ENCODE peak calls at places on chromosomes 6 and 20, in five cellular contexts. U is HCT116, R is HepG2, X is A549, J is right lobe of liver. Y is an unnamed sample.

GRCh38 chr6:28884423-28885148 is 39.2 kb downstream of the TRIM27 start:
- ATAC-seq in U (no peak), R (peak), X (no peak), J (peak), Y (no peak)

GRCh38 chr20:703010-703409 is 27.4 kb upstream of the SCRT2 start:
- ATAC-seq in U (no peak), R (no peak), X (no peak), J (no peak), Y (no peak)

GRCh38 chr20:31819083-31819784 is at the start of gene MYLK2:
- ATAC-seq in U (no peak), R (no peak), X (no peak), J (no peak), Y (no peak)

GRCh38 chr6:113120214-113120576 is 737.0 kb upstream of the MARCKS start:
- ATAC-seq in U (peak), R (no peak), X (peak), J (no peak), Y (no peak)

GRCh38 chr6:157187182-157188093 is 135.9 kb downstream of the TMEM242 start:
- ATAC-seq in U (no peak), R (peak), X (no peak), J (peak), Y (peak)

GRCh38 chr20:25389858-25390537 is 637 bp downstream of the ABHD12 start:
- ATAC-seq in U (peak), R (peak), X (peak), J (peak), Y (peak)

GRCh38 chr6:89313006-89313405 is 2.1 kb downstream of the GABRR2 start:
- ATAC-seq in U (no peak), R (no peak), X (no peak), J (no peak), Y (no peak)

GRCh38 chr6:7933794-7934193 is 23.2 kb upstream of the TXNDC5 start:
- ATAC-seq in U (no peak), R (no peak), X (no peak), J (no peak), Y (no peak)

GRCh38 chr20:44115762-44116644 is 71.0 kb downstream of the JPH2 start:
- ATAC-seq in U (peak), R (no peak), X (peak), J (no peak), Y (peak)

GRCh38 chr20:33947709-33948295 is 45.9 kb upstream of the RALY start:
- ATAC-seq in U (peak), R (peak), X (peak), J (peak), Y (no peak)

GRCh38 chr6:13427838-13428527 is 59.4 kb downstream of the GFOD1 start:
- ATAC-seq in U (no peak), R (no peak), X (no peak), J (peak), Y (no peak)

GRCh38 chr20:31543966-31544598 is 29.8 kb downstream of the HM13 start:
- ATAC-seq in U (no peak), R (no peak), X (peak), J (no peak), Y (peak)

GRCh38 chr6:31004285-31004684 is 6.0 kb upstream of the MUC22 start:
- ATAC-seq in U (no peak), R (no peak), X (no peak), J (no peak), Y (no peak)

GRCh38 chr20:13430346-13431002 is 208.3 kb downstream of the TASP1 start:
- ATAC-seq in U (peak), R (peak), X (no peak), J (no peak), Y (no peak)

GRCh38 chr6:147126618-147127022 is 77.6 kb upstream of the STXBP5 start:
- ATAC-seq in U (no peak), R (no peak), X (no peak), J (no peak), Y (no peak)

GRCh38 chr6:154457881-154458284 is 52.6 kb downstream of the CNKSR3 start:
- ATAC-seq in U (peak), R (no peak), X (no peak), J (peak), Y (no peak)

GRCh38 chr20:51036827-51037229 is 13.9 kb upstream of the KCNG1 start:
- ATAC-seq in U (peak), R (no peak), X (peak), J (no peak), Y (no peak)

GRCh38 chr6:10587694-10588392 is 66.7 kb downstream of the GCNT2 start:
- ATAC-seq in U (no peak), R (no peak), X (no peak), J (no peak), Y (no peak)

GRCh38 chr20:17840423-17840822 is 128.2 kb downstream of the SNX5 start:
- ATAC-seq in U (no peak), R (no peak), X (no peak), J (no peak), Y (no peak)

GRCh38 chr6:122014961-122015360 is 384.5 kb upstream of the HSF2 start:
- ATAC-seq in U (no peak), R (no peak), X (no peak), J (no peak), Y (no peak)

GRCh38 chr6:21800948-21801438 is 207.4 kb downstream of the SOX4 start:
- ATAC-seq in U (no peak), R (peak), X (peak), J (no peak), Y (no peak)

GRCh38 chr20:15205719-15206118 is 868.3 kb upstream of the FLRT3 start:
- ATAC-seq in U (no peak), R (no peak), X (no peak), J (no peak), Y (no peak)

GRCh38 chr6:15715060-15715459 is 52.2 kb upstream of the DTNBP1 start:
- ATAC-seq in U (no peak), R (no peak), X (no peak), J (no peak), Y (no peak)

GRCh38 chr6:11232968-11233626 is 629 bp upstream of the NEDD9 start:
- ATAC-seq in U (peak), R (peak), X (no peak), J (peak), Y (peak)

GRCh38 chr6:139452176-139452876 is 77.9 kb upstream of the CITED2 start:
- ATAC-seq in U (no peak), R (no peak), X (no peak), J (no peak), Y (no peak)

GRCh38 chr6:106553440-106553839 is 75.9 kb downstream of the RTN4IP1 start:
- ATAC-seq in U (no peak), R (no peak), X (no peak), J (no peak), Y (no peak)

GRCh38 chr6:13689511-13690256 is 22.0 kb downstream of the RANBP9 start:
- ATAC-seq in U (no peak), R (no peak), X (no peak), J (no peak), Y (no peak)

GRCh38 chr6:158595223-158595622 is 35.3 kb downstream of the TMEM181 start:
- ATAC-seq in U (peak), R (peak), X (peak), J (no peak), Y (no peak)

DNA sequence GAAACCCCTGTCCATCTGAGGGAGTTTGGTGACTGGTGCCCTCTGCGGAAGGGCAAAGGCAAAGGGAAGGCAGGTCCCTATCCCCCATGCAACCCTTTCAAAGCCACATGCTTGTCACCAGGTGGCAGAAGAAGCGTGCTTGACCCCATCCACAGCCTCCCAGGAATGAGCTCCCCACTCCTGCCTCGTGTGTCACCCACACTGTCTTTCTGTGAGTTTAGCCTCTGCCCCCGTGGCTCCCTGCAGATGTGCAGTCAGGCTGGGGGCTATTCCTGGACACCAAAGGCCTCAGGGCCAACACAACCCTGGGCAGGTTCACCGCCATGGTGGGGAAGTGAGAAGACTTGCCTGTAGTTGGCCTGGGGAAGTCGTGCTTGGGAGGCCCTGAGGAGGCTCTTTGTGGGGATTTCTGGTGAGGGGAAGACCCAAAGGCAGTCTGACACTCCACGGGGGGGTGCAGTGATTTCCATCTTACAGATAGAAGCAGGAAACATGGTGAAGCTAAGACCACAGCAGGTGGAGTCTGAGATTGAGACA is 16.6 kb upstream of the PCMTD2 start:
- ATAC-seq in U (no peak), R (peak), X (peak), J (no peak), Y (no peak)
- TF ChIP-seq POLR2A in U (no peak), R (no peak), X (no peak), J (no peak), Y (no peak)

GRCh38 chr6:33288942-33289783 is at the start of the genes PFDN6 and WDR46:
- ATAC-seq in U (peak), R (peak), X (peak), J (peak), Y (peak)
- TF ChIP-seq POLR2A in U (peak), R (peak), X (peak), J (no peak), Y (no peak)

GRCh38 chr20:3172933-3173581 is at the start of gene LZTS3:
- ATAC-seq in U (peak), R (peak), X (peak), J (peak), Y (peak)
- TF ChIP-seq POLR2A in U (no peak), R (peak), X (no peak), J (peak), Y (peak)

GRCh38 chr6:136138003-136138402 is 112.1 kb downstream of the MTFR2 start:
- ATAC-seq in U (no peak), R (no peak), X (no peak), J (no peak), Y (no peak)

GRCh38 chr6:136134275-136134674 is 115.8 kb downstream of the MTFR2 start:
- ATAC-seq in U (no peak), R (no peak), X (no peak), J (no peak), Y (no peak)

GRCh38 chr6:136136274-136136673 is 113.8 kb downstream of the MTFR2 start:
- ATAC-seq in U (no peak), R (no peak), X (no peak), J (no peak), Y (no peak)

GRCh38 chr6:136134751-136135150 is 115.4 kb downstream of the MTFR2 start:
- ATAC-seq in U (no peak), R (no peak), X (no peak), J (no peak), Y (no peak)

DNA sequence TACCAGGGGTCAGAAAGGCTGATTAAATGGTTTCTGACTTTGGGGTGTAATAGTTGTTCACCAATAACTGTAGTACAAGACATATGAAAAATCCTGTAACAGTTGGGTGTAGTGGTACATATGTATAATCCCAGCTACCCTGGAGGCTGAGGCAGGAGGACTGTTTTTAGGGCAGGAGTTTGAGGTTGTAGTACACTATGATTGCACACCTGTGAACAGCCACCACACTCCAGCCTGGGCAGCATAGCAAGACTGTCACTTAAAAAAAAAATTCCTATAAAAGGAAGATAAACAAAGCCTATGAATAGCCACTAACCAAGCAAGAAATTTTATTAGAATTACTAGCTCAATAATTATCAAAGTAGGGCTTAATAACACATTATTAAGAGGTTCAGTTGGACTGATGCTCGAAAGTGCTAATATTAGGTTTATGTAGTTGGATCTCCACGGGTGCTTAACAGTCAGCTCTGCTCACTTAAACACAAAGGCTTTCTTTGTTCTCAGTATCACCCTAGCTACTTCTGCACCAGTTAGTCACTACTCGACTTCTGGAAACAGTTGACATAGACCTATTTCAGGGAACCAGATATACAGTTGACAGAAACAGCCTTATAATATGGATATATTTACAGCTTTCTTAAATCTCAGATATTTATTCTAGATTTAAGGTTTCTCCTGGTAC is 113.0 kb downstream of the MTFR2 start:
- ATAC-seq in U (no peak), R (peak), X (peak), J (no peak), Y (no peak)
- TF ChIP-seq POLR2A in U (no peak), R (no peak), X (no peak), J (no peak), Y (no peak)

GRCh38 chr6:67358241-67358640 is 1276.8 kb upstream of the ADGRB3 start:
- ATAC-seq in U (no peak), R (no peak), X (no peak), J (no peak), Y (no peak)

GRCh38 chr6:67361264-67361663 is 1273.8 kb upstream of the ADGRB3 start:
- ATAC-seq in U (no peak), R (peak), X (no peak), J (no peak), Y (no peak)

GRCh38 chr6:67362976-67363375 is 1272.1 kb upstream of the ADGRB3 start:
- ATAC-seq in U (no peak), R (no peak), X (no peak), J (no peak), Y (no peak)
- TF ChIP-seq POLR2A in U (no peak), R (no peak), X (no peak), J (no peak), Y (no peak)

GRCh38 chr6:108543165-108543940 is 17.4 kb upstream of the FOXO3 start:
- ATAC-seq in U (no peak), R (no peak), X (no peak), J (no peak), Y (no peak)

GRCh38 chr6:108546079-108547049 is 14.4 kb upstream of the FOXO3 start:
- ATAC-seq in U (no peak), R (no peak), X (no peak), J (no peak), Y (no peak)

GRCh38 chr6:108544586-108544985 is 16.1 kb upstream of the FOXO3 start:
- ATAC-seq in U (no peak), R (no peak), X (no peak), J (no peak), Y (peak)

DNA sequence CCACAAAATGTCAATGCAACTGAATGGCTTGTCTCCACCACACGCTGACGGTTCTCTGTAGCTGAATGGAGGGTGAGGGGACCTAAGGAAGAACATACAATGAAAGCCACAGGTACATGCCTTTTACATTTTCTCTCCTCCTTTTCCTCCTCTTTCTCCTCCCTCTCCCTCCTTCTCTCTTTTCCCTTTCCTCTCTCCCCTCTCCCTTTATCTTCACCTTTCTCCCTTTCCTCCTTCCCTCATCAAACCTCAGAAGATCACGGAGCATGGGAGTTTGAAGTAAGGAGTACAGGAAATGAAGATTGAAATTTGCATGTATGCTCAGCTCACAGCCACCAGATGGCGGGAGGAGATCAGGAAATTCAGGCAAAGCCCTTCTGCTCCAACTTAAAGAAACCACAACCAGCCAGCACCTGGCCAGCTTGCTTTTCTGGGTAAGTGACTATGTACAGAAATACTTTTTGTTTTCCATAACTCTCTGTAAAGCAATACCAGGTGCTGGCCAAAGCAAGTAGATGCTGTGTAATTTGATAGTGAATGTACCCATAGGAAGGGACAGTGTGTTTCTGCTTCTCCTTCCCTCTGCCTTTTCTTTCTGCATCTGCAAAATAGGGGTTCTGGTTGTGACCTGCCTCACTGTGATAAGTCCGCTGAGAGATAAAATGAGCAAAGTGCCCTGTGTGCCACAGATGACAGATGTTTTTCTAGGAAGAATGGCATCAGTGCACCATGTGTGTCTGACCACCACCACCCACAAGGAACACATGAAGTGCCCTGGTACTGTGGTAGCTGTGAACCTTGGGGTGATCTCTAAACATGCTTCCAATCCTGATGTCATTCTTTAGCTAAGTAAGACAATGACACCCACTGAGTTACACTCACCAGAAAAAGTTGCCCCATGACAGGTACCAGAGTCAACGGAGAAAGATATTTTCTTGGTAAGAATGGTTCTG is 18.6 kb upstream of the FOXO3 start:
- ATAC-seq in U (peak), R (peak), X (peak), J (peak), Y (peak)
- TF ChIP-seq POLR2A in U (no peak), R (no peak), X (no peak), J (no peak), Y (no peak)

GRCh38 chr6:42791706-42792320 is 10.0 kb downstream of the BICRAL start:
- ATAC-seq in U (no peak), R (peak), X (peak), J (peak), Y (peak)

GRCh38 chr6:42786525-42786985 is 4.7 kb downstream of the BICRAL start:
- ATAC-seq in U (no peak), R (no peak), X (no peak), J (no peak), Y (no peak)

GRCh38 chr6:42787018-42787611 is 5.3 kb downstream of the BICRAL start:
- ATAC-seq in U (no peak), R (no peak), X (no peak), J (no peak), Y (no peak)

GRCh38 chr6:42790549-42791181 is 8.8 kb downstream of the BICRAL start:
- ATAC-seq in U (no peak), R (peak), X (peak), J (peak), Y (no peak)

DNA sequence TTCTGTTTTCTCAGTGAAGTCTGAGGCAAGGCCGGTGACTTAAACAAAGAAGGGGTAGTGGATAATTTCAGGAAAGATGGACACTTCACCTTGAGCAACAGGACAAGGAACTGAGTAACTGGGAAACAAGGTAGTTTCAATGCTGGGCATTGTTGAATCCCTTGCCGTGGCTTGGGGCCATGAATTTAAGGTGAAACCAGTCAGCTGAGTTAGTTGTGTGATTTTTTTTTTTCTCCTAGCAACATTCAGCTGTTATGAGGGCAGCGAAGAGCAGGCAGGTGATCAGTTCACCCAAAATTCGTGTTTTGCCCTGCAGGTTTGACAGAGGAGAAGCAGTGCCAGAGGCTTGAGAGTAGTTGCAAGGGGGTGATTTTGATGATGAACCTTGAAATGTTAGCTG is 6.8 kb downstream of the BICRAL start:
- ATAC-seq in U (no peak), R (no peak), X (no peak), J (no peak), Y (no peak)
- TF ChIP-seq POLR2A in U (no peak), R (peak), X (no peak), J (no peak), Y (no peak)

Y was measured in gastroesophageal sphincter.